ENCODE peak calls at places on chromosomes 2 and 18, in ten cellular contexts. Y, A, S, W, I, U, R, K, L and O are unnamed samples.

GRCh38 chr2:164917296-164917903 is 37.9 kb downstream of the SLC38A11 start:
- DNase-seq in A (no peak), R (no peak), Y (no peak), I (no peak), S (no peak), U (no peak), W (no peak), L (no peak), K (no peak), O (peak; percentile 16)

GRCh38 chr2:54574107-54574859 is 118.2 kb downstream of the SPTBN1 start:
- DNase-seq in I (peak; percentile 79), A (peak; percentile 71), S (peak; percentile 31), R (peak; percentile 78), K (no peak), Y (peak; percentile 87), U (no peak), W (no peak), L (no peak), O (peak; percentile 44)

GRCh38 chr2:106115250-106115649 is 78.9 kb downstream of the UXS1 start:
- DNase-seq in L (peak; percentile 73), U (peak; percentile 57), I (peak; percentile 30), W (no peak), R (no peak), Y (no peak), S (no peak), A (no peak), K (no peak), O (no peak)

GRCh38 chr2:27566628-27567027 is 16.2 kb upstream of the ZNF512 start:
- DNase-seq in I (no peak), L (peak; percentile 90), Y (no peak), U (no peak), R (no peak), W (no peak), A (no peak), K (no peak), S (no peak), O (no peak)

GRCh38 chr18:71678144-71678543 is 866.0 kb downstream of the CBLN2 start:
- DNase-seq in I (no peak), A (no peak), L (no peak), Y (no peak), U (no peak), W (no peak), S (no peak), K (no peak), R (no peak), O (no peak)

GRCh38 chr2:11656671-11657101 is 13.3 kb downstream of the NTSR2 start:
- DNase-seq in A (no peak), R (no peak), U (no peak), K (no peak), Y (no peak), L (no peak), W (no peak), I (no peak), S (no peak), O (no peak)

GRCh38 chr2:1521191-1521877 is 108.1 kb downstream of the TPO start:
- DNase-seq in A (no peak), I (no peak), S (no peak), U (no peak), W (no peak), R (peak; percentile 41), Y (no peak), L (no peak), K (no peak), O (no peak)

GRCh38 chr18:475202-475624 is 25.3 kb downstream of the COLEC12 start:
- DNase-seq in Y (no peak), A (no peak), W (no peak), R (no peak), K (no peak), S (no peak), L (peak; percentile 69), I (no peak), U (no peak), O (no peak)

GRCh38 chr18:48339692-48340091 is 69.5 kb downstream of the ZBTB7C start:
- DNase-seq in S (no peak), K (no peak), R (no peak), L (no peak), Y (no peak), I (no peak), W (no peak), U (no peak), A (no peak), O (no peak)

GRCh38 chr2:144489315-144489920 is 30.5 kb downstream of the ZEB2 start:
- DNase-seq in I (no peak), U (no peak), W (no peak), A (no peak), S (no peak), R (no peak), L (no peak), K (no peak), Y (no peak), O (no peak)

GRCh38 chr2:10079192-10079930 is 850 bp downstream of the CYS1 start:
- DNase-seq in U (no peak), L (peak; percentile 62), Y (no peak), K (no peak), W (no peak), I (no peak), R (no peak), S (no peak), A (no peak), O (peak; percentile 31)

GRCh38 chr2:212811036-212811805 is 272.6 kb upstream of the ERBB4 start:
- DNase-seq in I (peak; percentile 44), S (no peak), R (no peak), W (no peak), Y (peak; percentile 30), L (no peak), K (no peak), U (no peak), A (no peak), O (no peak)

GRCh38 chr2:68918497-68918896 is 34.2 kb downstream of the GKN2 start:
- DNase-seq in W (no peak), K (no peak), S (no peak), L (no peak), R (no peak), U (no peak), A (no peak), Y (no peak), I (no peak), O (no peak)

GRCh38 chr2:121136323-121136722 is 148.7 kb downstream of the TFCP2L1 start:
- DNase-seq in Y (no peak), A (no peak), S (no peak), K (no peak), I (no peak), U (no peak), W (no peak), L (no peak), R (peak; percentile 64), O (no peak)

GRCh38 chr2:104845552-104845931 is 8.4 kb upstream of the POU3F3 start:
- DNase-seq in I (no peak), W (no peak), R (no peak), U (no peak), K (no peak), Y (no peak), A (no peak), S (no peak), L (no peak), O (no peak)

GRCh38 chr2:158955974-158956373 is 12.5 kb upstream of the TANC1 start:
- DNase-seq in L (no peak), I (no peak), W (no peak), R (no peak), S (no peak), Y (no peak), A (no peak), U (no peak), K (no peak), O (no peak)

GRCh38 chr18:46298511-46298910 is 194.3 kb downstream of the HAUS1 start:
- DNase-seq in A (no peak), R (peak; percentile 66), L (no peak), S (no peak), Y (no peak), K (no peak), I (no peak), W (no peak), U (no peak), O (no peak)

GRCh38 chr2:231487197-231487596 is 22.9 kb upstream of the NCL start:
- DNase-seq in A (no peak), Y (no peak), U (no peak), S (no peak), K (no peak), I (no peak), R (no peak), W (no peak), L (no peak), O (no peak)

GRCh38 chr2:24702800-24703199 is 90.4 kb downstream of the PTRHD1 start:
- DNase-seq in W (no peak), K (no peak), S (no peak), Y (peak; percentile 13), R (no peak), A (no peak), U (peak; percentile 68), L (peak; percentile 50), I (peak; percentile 3), O (no peak)

GRCh38 chr2:226483745-226484619 is 315.6 kb downstream of the IRS1 start:
- DNase-seq in K (no peak), U (no peak), Y (no peak), W (no peak), S (no peak), I (no peak), L (no peak), R (no peak), A (no peak), O (no peak)

GRCh38 chr2:190179754-190180312 is 117.3 kb upstream of the MSTN start:
- DNase-seq in W (peak; percentile 31), R (no peak), K (no peak), S (no peak), I (peak; percentile 8), A (no peak), L (no peak), Y (no peak), U (no peak), O (no peak)

GRCh38 chr2:165609672-165610071 is 140.2 kb downstream of the CSRNP3 start:
- DNase-seq in A (no peak), Y (no peak), U (no peak), L (no peak), K (no peak), S (no peak), I (no peak), W (no peak), R (no peak), O (no peak)

GRCh38 chr2:176642074-176642473 is 372.8 kb downstream of the MTX2 start:
- DNase-seq in R (no peak), U (no peak), L (peak; percentile 69), Y (no peak), A (no peak), I (peak; percentile 30), W (no peak), K (no peak), S (no peak), O (no peak)

GRCh38 chr2:16275718-16276117 is 335.4 kb downstream of the MYCN start:
- DNase-seq in R (no peak), L (no peak), Y (no peak), A (no peak), U (no peak), I (no peak), S (no peak), K (no peak), W (no peak), O (no peak)

GRCh38 chr2:228613133-228613532 is 431.6 kb upstream of the SPHKAP start:
- DNase-seq in R (no peak), W (no peak), K (no peak), U (peak; percentile 5), A (no peak), S (no peak), Y (no peak), L (peak; percentile 98), I (peak; percentile 61), O (no peak)

GRCh38 chr2:111659361-111660281 is 224.4 kb downstream of the ANAPC1 start:
- DNase-seq in I (no peak), W (no peak), R (no peak), K (no peak), S (no peak), A (peak; percentile 88), L (peak; percentile 69), Y (no peak), U (peak; percentile 27), O (peak; percentile 41)

GRCh38 chr18:10588975-10589374 is 63.1 kb downstream of the NAPG start:
- DNase-seq in L (no peak), Y (no peak), S (no peak), I (no peak), U (no peak), W (no peak), R (no peak), A (no peak), K (no peak), O (no peak)

GRCh38 chr18:48743046-48743445 is 204.2 kb downstream of the CTIF start:
- DNase-seq in A (peak; percentile 87), K (no peak), R (no peak), L (peak; percentile 83), I (no peak), S (no peak), Y (no peak), W (no peak), U (no peak), O (no peak)